ENCODE peak calls at places on chromosomes 13 and 19, in six cellular contexts. Z is heart left ventricle; U is OCI-LY7; O is SJSA1; M is GM23248; S is CD8-positive, alpha-beta T cell. J is an unnamed sample. For H3K4me1, the result is how much of the 10 kb centered on the place peaks cover.

GRCh38 chr19:22422220-22422619 is at the start of gene ZNF98:
- DNase-seq in Z (peak), U (no peak), O (no peak), M (no peak), S (no peak), J (no peak)

GRCh38 chr13:28336193-28336657 is 158.7 kb downstream of the FLT1 start:
- DNase-seq in Z (no peak), U (no peak), O (no peak), M (no peak), S (no peak), J (no peak)

GRCh38 chr13:112972258-112972657 is 3.2 kb downstream of the MCF2L start:
- DNase-seq in Z (no peak), U (no peak), O (no peak), M (no peak), S (no peak), J (no peak)

GRCh38 chr13:100490692-100491091 is 97.9 kb downstream of the GGACT start:
- DNase-seq in Z (no peak), U (no peak), O (no peak), M (no peak), S (no peak), J (no peak)

GRCh38 chr19:14368011-14368513 is 13.2 kb upstream of the ADGRE5 start:
- DNase-seq in Z (no peak), U (peak), O (no peak), M (no peak), S (no peak), J (no peak)

GRCh38 chr13:41720839-41721561 is 239.9 kb downstream of the VWA8 start:
- DNase-seq in Z (no peak), U (no peak), O (no peak), M (no peak), S (no peak), J (no peak)

GRCh38 chr19:30931307-30931706 is 417.9 kb downstream of the TSHZ3 start:
- DNase-seq in Z (no peak), U (no peak), O (no peak), M (no peak), S (no peak), J (no peak)

GRCh38 chr13:107211073-107211472 is 643.1 kb upstream of the ARGLU1 start:
- DNase-seq in Z (no peak), U (peak), O (peak), M (peak), S (peak), J (peak)

GRCh38 chr19:2250765-2251576 is 1.8 kb downstream of the AMH start:
- DNase-seq in Z (peak), U (no peak), O (no peak), M (peak), S (no peak), J (peak)

GRCh38 chr19:29663861-29664752 is 1.2 kb upstream of the PLEKHF1 start:
- DNase-seq in Z (no peak), U (no peak), O (peak), M (peak), S (no peak), J (peak)

GRCh38 chr13:98523455-98524102 is 53.3 kb downstream of the STK24 start:
- DNase-seq in Z (no peak), U (peak), O (no peak), M (no peak), S (no peak), J (no peak)

GRCh38 chr13:95115525-95115924 is 185.7 kb downstream of the ABCC4 start:
- DNase-seq in Z (no peak), U (no peak), O (no peak), M (no peak), S (no peak), J (no peak)

GRCh38 chr19:48442116-48443035 is 3.4 kb upstream of the GRWD1 start:
- DNase-seq in Z (no peak), U (no peak), O (no peak), M (no peak), S (no peak), J (no peak)

GRCh38 chr19:53123400-53123799 is 9.3 kb downstream of the ZNF415 start:
- DNase-seq in Z (no peak), U (no peak), O (no peak), M (no peak), S (no peak), J (no peak)

GRCh38 chr13:45473627-45474026 is 8.9 kb downstream of the COG3 start:
- DNase-seq in Z (no peak), U (peak), O (no peak), M (peak), S (peak), J (no peak)

GRCh38 chr13:80334582-80335260 is 6.2 kb downstream of the SPRY2 start:
- DNase-seq in Z (no peak), U (no peak), O (peak), M (peak), S (no peak), J (peak)

GRCh38 chr13:50410921-50411712 is 395.9 kb downstream of the KCNRG start:
- DNase-seq in Z (peak), U (no peak), O (peak), M (peak), S (no peak), J (peak)

GRCh38 chr13:106348032-106348431 is 187.4 kb downstream of the EFNB2 start:
- DNase-seq in Z (no peak), U (no peak), O (peak), M (peak), S (no peak), J (peak)

GRCh38 chr13:110576070-110576394 is 14.5 kb upstream of the RAB20 start:
- DNase-seq in Z (no peak), U (no peak), O (no peak), M (no peak), S (no peak), J (no peak)

GRCh38 chr13:24348797-24349515 is 39.6 kb downstream of the C1QTNF9 start:
- DNase-seq in Z (no peak), U (no peak), O (no peak), M (no peak), S (no peak), J (no peak)

GRCh38 chr13:99989376-99990044 is 7.9 kb downstream of the ZIC2 start:
- DNase-seq in Z (no peak), U (no peak), O (no peak), M (no peak), S (no peak), J (no peak)

GRCh38 chr19:3398114-3398899 is 31.9 kb downstream of the NFIC start:
- DNase-seq in Z (peak), U (no peak), O (no peak), M (peak), S (no peak), J (no peak)

GRCh38 chr13:36395280-36395679 is 37.0 kb upstream of the CCNA1 start:
- DNase-seq in Z (no peak), U (no peak), O (peak), M (peak), S (no peak), J (peak)

GRCh38 chr19:52691737-52692136 is 43.1 kb downstream of the ZNF611 start:
- DNase-seq in Z (no peak), U (peak), O (no peak), M (no peak), S (no peak), J (no peak)

GRCh38 chr19:12913871-12914690 is 5.0 kb downstream of the SYCE2 start:
- DNase-seq in Z (no peak), U (peak), O (no peak), M (peak), S (peak), J (no peak)

GRCh38 chr19:954272-954671 is 28.4 kb downstream of the ARID3A start:
- DNase-seq in Z (no peak), U (no peak), O (no peak), M (no peak), S (no peak), J (no peak)

GRCh38 chr19:953501-954271 is 27.9 kb downstream of the ARID3A start:
- DNase-seq in Z (no peak), U (no peak), O (no peak), M (no peak), S (no peak), J (no peak)

GRCh38 chr19:954672-955494 is 29.0 kb downstream of the ARID3A start:
- DNase-seq in Z (no peak), U (no peak), O (no peak), M (no peak), S (no peak), J (no peak)

GRCh38 chr19:956747-957451 is 27.2 kb upstream of the WDR18 start:
- DNase-seq in Z (no peak), U (no peak), O (no peak), M (peak), S (no peak), J (peak)

GRCh38 chr19:955803-956746 is 28.1 kb upstream of the WDR18 start:
- DNase-seq in Z (no peak), U (no peak), O (no peak), M (no peak), S (no peak), J (no peak)
- H3K4me1 ChIP-seq in Z (under half), U (under half), O (under half), M (under half), S (under half), J (under half)

GRCh38 chr19:18422530-18423191 is 3.5 kb downstream of the SSBP4 start:
- DNase-seq in Z (no peak), U (peak), O (no peak), M (no peak), S (peak), J (no peak)

GRCh38 chr19:18423258-18424020 is 4.2 kb downstream of the SSBP4 start:
- DNase-seq in Z (no peak), U (no peak), O (no peak), M (no peak), S (no peak), J (no peak)

GRCh38 chr19:18425515-18426415 is 6.6 kb downstream of the SSBP4 start:
- DNase-seq in Z (no peak), U (no peak), O (no peak), M (peak), S (peak), J (peak)

GRCh38 chr19:18424890-18425514 is 5.8 kb downstream of the SSBP4 start:
- DNase-seq in Z (no peak), U (no peak), O (no peak), M (no peak), S (no peak), J (no peak)

GRCh38 chr19:18424122-18424889 is 5.1 kb downstream of the SSBP4 start:
- DNase-seq in Z (no peak), U (peak), O (no peak), M (no peak), S (no peak), J (no peak)
- H3K4me1 ChIP-seq in Z (half or more), U (half or more), O (under half), M (under half), S (half or more), J (under half)

GRCh38 chr13:97238883-97239282 is 16.8 kb downstream of the MBNL2 start:
- DNase-seq in Z (no peak), U (no peak), O (no peak), M (no peak), S (no peak), J (no peak)
- H3K4me1 ChIP-seq in Z (half or more), U (under half), O (under half), M (under half), S (under half), J (under half)

GRCh38 chr19:6738726-6739389 is 622 bp upstream of the TRIP10 start:
- DNase-seq in Z (peak), U (peak), O (peak), M (peak), S (peak), J (no peak)
- H3K4me1 ChIP-seq in Z (under half), U (half or more), O (under half), M (under half), S (under half), J (under half)

DNA sequence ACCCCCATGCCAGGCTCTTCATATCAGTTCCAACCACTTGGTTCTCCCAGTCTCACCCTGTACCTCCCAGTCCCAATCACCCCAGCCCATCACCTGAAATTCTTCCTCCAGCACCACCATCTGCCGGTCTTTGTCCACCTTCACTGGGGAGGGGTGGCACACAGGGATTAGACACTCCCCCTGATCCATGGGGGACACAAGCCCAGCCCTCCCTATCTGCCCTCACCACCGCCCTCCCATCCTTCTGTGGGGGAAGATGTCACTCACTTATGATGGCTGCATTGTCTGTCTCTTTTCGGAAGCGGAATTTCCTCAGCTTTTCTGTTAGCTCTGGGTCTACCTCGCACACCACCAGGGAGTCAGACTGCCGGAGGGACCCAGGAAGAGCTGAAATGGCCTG is 675 bp downstream of the GMFG start:
- DNase-seq in Z (no peak), U (no peak), O (no peak), M (no peak), S (peak), J (no peak)
- H3K4me1 ChIP-seq in Z (under half), U (under half), O (under half), M (under half), S (half or more), J (under half)

DNA sequence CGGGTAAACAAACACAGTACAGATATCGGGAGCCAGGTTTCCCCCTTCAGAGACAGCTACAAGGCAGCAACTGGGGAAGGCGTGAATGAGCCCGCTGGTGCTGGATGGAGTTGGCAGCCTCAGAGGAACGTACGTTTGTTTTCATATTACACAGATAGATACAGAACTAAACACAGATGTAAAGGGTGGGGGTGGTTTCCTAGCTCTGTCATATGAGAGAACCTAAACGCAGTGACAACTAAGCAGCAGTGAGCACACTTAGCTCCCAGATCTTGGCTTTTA is 32.8 kb downstream of the MLLT1 start:
- DNase-seq in Z (no peak), U (no peak), O (no peak), M (no peak), S (no peak), J (no peak)
- H3K4me1 ChIP-seq in Z (under half), U (half or more), O (under half), M (under half), S (under half), J (under half)

J was measured in adipocyte.